ENCODE peak calls at places on chromosome 13, in eight cellular contexts. One of them, this sample, is unnamed.

GRCh38 chr13:29849071-29849541 is 1.3 kb downstream of the UBL3 start:
- DNase-seq in foreskin fibroblast: peak
- DNase-seq in posterior cingulate gyrus: no peak
- DNase-seq in NCI-H1417: peak
- DNase-seq in frontal cortex: peak
- DNase-seq in colonic mucosa: peak
- DNase-seq in brain pericyte: no peak
- DNase-seq in bronchial epithelial cell: peak
- DNase-seq in this sample: peak

GRCh38 chr13:66556306-66556705 is 673.8 kb downstream of the PCDH9 start:
- DNase-seq in foreskin fibroblast: peak
- DNase-seq in posterior cingulate gyrus: no peak
- DNase-seq in NCI-H1417: no peak
- DNase-seq in frontal cortex: no peak
- DNase-seq in colonic mucosa: no peak
- DNase-seq in brain pericyte: no peak
- DNase-seq in bronchial epithelial cell: no peak
- DNase-seq in this sample: no peak

GRCh38 chr13:27450921-27451461 is 627 bp upstream of the MTIF3 start:
- DNase-seq in foreskin fibroblast: peak
- DNase-seq in posterior cingulate gyrus: no peak
- DNase-seq in NCI-H1417: peak
- DNase-seq in frontal cortex: no peak
- DNase-seq in colonic mucosa: peak
- DNase-seq in brain pericyte: no peak
- DNase-seq in bronchial epithelial cell: peak
- DNase-seq in this sample: no peak

GRCh38 chr13:102395174-102395573 is 6.7 kb downstream of the FGF14 start:
- DNase-seq in foreskin fibroblast: no peak
- DNase-seq in posterior cingulate gyrus: no peak
- DNase-seq in NCI-H1417: no peak
- DNase-seq in frontal cortex: no peak
- DNase-seq in colonic mucosa: no peak
- DNase-seq in brain pericyte: no peak
- DNase-seq in bronchial epithelial cell: no peak
- DNase-seq in this sample: no peak

GRCh38 chr13:24784319-24784718 is 20.4 kb downstream of the RNF17 start:
- DNase-seq in foreskin fibroblast: no peak
- DNase-seq in posterior cingulate gyrus: no peak
- DNase-seq in NCI-H1417: no peak
- DNase-seq in frontal cortex: no peak
- DNase-seq in colonic mucosa: no peak
- DNase-seq in brain pericyte: no peak
- DNase-seq in bronchial epithelial cell: peak
- DNase-seq in this sample: no peak

GRCh38 chr13:94481966-94482365 is 2.5 kb upstream of the DCT start:
- DNase-seq in foreskin fibroblast: peak
- DNase-seq in posterior cingulate gyrus: no peak
- DNase-seq in NCI-H1417: no peak
- DNase-seq in frontal cortex: no peak
- DNase-seq in colonic mucosa: no peak
- DNase-seq in brain pericyte: no peak
- DNase-seq in bronchial epithelial cell: peak
- DNase-seq in this sample: no peak

GRCh38 chr13:29936961-29937360 is 86.5 kb upstream of the UBL3 start:
- DNase-seq in foreskin fibroblast: no peak
- DNase-seq in posterior cingulate gyrus: no peak
- DNase-seq in NCI-H1417: no peak
- DNase-seq in frontal cortex: no peak
- DNase-seq in colonic mucosa: no peak
- DNase-seq in brain pericyte: no peak
- DNase-seq in bronchial epithelial cell: no peak
- DNase-seq in this sample: no peak

GRCh38 chr13:31433201-31433600 is 233.4 kb downstream of the B3GLCT start:
- DNase-seq in foreskin fibroblast: peak
- DNase-seq in posterior cingulate gyrus: no peak
- DNase-seq in NCI-H1417: no peak
- DNase-seq in frontal cortex: no peak
- DNase-seq in colonic mucosa: no peak
- DNase-seq in brain pericyte: no peak
- DNase-seq in bronchial epithelial cell: no peak
- DNase-seq in this sample: no peak

GRCh38 chr13:99421758-99422555 is 79.3 kb upstream of the TM9SF2 start:
- DNase-seq in foreskin fibroblast: no peak
- DNase-seq in posterior cingulate gyrus: no peak
- DNase-seq in NCI-H1417: no peak
- DNase-seq in frontal cortex: no peak
- DNase-seq in colonic mucosa: no peak
- DNase-seq in brain pericyte: no peak
- DNase-seq in bronchial epithelial cell: no peak
- DNase-seq in this sample: no peak

GRCh38 chr13:20702945-20703784 is at the start of gene IL17D:
- DNase-seq in foreskin fibroblast: peak
- DNase-seq in posterior cingulate gyrus: no peak
- DNase-seq in NCI-H1417: peak
- DNase-seq in frontal cortex: peak
- DNase-seq in colonic mucosa: peak
- DNase-seq in brain pericyte: no peak
- DNase-seq in bronchial epithelial cell: no peak
- DNase-seq in this sample: peak

GRCh38 chr13:43520331-43520730 is 266.4 kb downstream of the ENOX1 start:
- DNase-seq in foreskin fibroblast: peak
- DNase-seq in posterior cingulate gyrus: no peak
- DNase-seq in NCI-H1417: no peak
- DNase-seq in frontal cortex: no peak
- DNase-seq in colonic mucosa: no peak
- DNase-seq in brain pericyte: no peak
- DNase-seq in bronchial epithelial cell: no peak
- DNase-seq in this sample: no peak

GRCh38 chr13:110485604-110486003 is 75.9 kb downstream of the RAB20 start:
- DNase-seq in foreskin fibroblast: no peak
- DNase-seq in posterior cingulate gyrus: no peak
- DNase-seq in NCI-H1417: no peak
- DNase-seq in frontal cortex: no peak
- DNase-seq in colonic mucosa: no peak
- DNase-seq in brain pericyte: no peak
- DNase-seq in bronchial epithelial cell: no peak
- DNase-seq in this sample: no peak

GRCh38 chr13:97695684-97696083 is 257.8 kb upstream of the IPO5 start:
- DNase-seq in foreskin fibroblast: no peak
- DNase-seq in posterior cingulate gyrus: no peak
- DNase-seq in NCI-H1417: no peak
- DNase-seq in frontal cortex: no peak
- DNase-seq in colonic mucosa: no peak
- DNase-seq in brain pericyte: no peak
- DNase-seq in bronchial epithelial cell: no peak
- DNase-seq in this sample: no peak

GRCh38 chr13:110314516-110315245 is 7.6 kb downstream of the COL4A2 start:
- DNase-seq in foreskin fibroblast: no peak
- DNase-seq in posterior cingulate gyrus: no peak
- DNase-seq in NCI-H1417: no peak
- DNase-seq in frontal cortex: no peak
- DNase-seq in colonic mucosa: no peak
- DNase-seq in brain pericyte: no peak
- DNase-seq in bronchial epithelial cell: no peak
- DNase-seq in this sample: no peak

GRCh38 chr13:74226791-74227475 is 92.7 kb upstream of the KLF12 start:
- DNase-seq in foreskin fibroblast: peak
- DNase-seq in posterior cingulate gyrus: no peak
- DNase-seq in NCI-H1417: no peak
- DNase-seq in frontal cortex: no peak
- DNase-seq in colonic mucosa: no peak
- DNase-seq in brain pericyte: no peak
- DNase-seq in bronchial epithelial cell: no peak
- DNase-seq in this sample: no peak

GRCh38 chr13:45361596-45362206 is 20.7 kb upstream of the TPT1 start:
- DNase-seq in foreskin fibroblast: peak
- DNase-seq in posterior cingulate gyrus: no peak
- DNase-seq in NCI-H1417: no peak
- DNase-seq in frontal cortex: no peak
- DNase-seq in colonic mucosa: no peak
- DNase-seq in brain pericyte: no peak
- DNase-seq in bronchial epithelial cell: peak
- DNase-seq in this sample: no peak

GRCh38 chr13:34104853-34105252 is 286.9 kb downstream of the RFC3 start:
- DNase-seq in foreskin fibroblast: no peak
- DNase-seq in posterior cingulate gyrus: no peak
- DNase-seq in NCI-H1417: no peak
- DNase-seq in frontal cortex: no peak
- DNase-seq in colonic mucosa: no peak
- DNase-seq in brain pericyte: no peak
- DNase-seq in bronchial epithelial cell: no peak
- DNase-seq in this sample: no peak

GRCh38 chr13:112113355-112113754 is 46.4 kb downstream of the SOX1 start:
- DNase-seq in foreskin fibroblast: no peak
- DNase-seq in posterior cingulate gyrus: no peak
- DNase-seq in NCI-H1417: peak
- DNase-seq in frontal cortex: no peak
- DNase-seq in colonic mucosa: peak
- DNase-seq in brain pericyte: no peak
- DNase-seq in bronchial epithelial cell: no peak
- DNase-seq in this sample: peak

GRCh38 chr13:89852570-89852969 is 1494.9 kb upstream of the MIR17HG start:
- DNase-seq in foreskin fibroblast: no peak
- DNase-seq in posterior cingulate gyrus: no peak
- DNase-seq in NCI-H1417: no peak
- DNase-seq in frontal cortex: no peak
- DNase-seq in colonic mucosa: no peak
- DNase-seq in brain pericyte: no peak
- DNase-seq in bronchial epithelial cell: no peak
- DNase-seq in this sample: no peak

GRCh38 chr13:39682788-39683187 is 27.3 kb downstream of the COG6 start:
- DNase-seq in foreskin fibroblast: no peak
- DNase-seq in posterior cingulate gyrus: no peak
- DNase-seq in NCI-H1417: no peak
- DNase-seq in frontal cortex: no peak
- DNase-seq in colonic mucosa: no peak
- DNase-seq in brain pericyte: no peak
- DNase-seq in bronchial epithelial cell: no peak
- DNase-seq in this sample: no peak

GRCh38 chr13:104750377-104750776 is 1684.2 kb upstream of the SLC10A2 start:
- DNase-seq in foreskin fibroblast: no peak
- DNase-seq in posterior cingulate gyrus: no peak
- DNase-seq in NCI-H1417: no peak
- DNase-seq in frontal cortex: no peak
- DNase-seq in colonic mucosa: no peak
- DNase-seq in brain pericyte: no peak
- DNase-seq in bronchial epithelial cell: peak
- DNase-seq in this sample: no peak

GRCh38 chr13:59279024-59279423 is 884.7 kb downstream of the DIAPH3 start:
- DNase-seq in foreskin fibroblast: no peak
- DNase-seq in posterior cingulate gyrus: no peak
- DNase-seq in NCI-H1417: peak
- DNase-seq in frontal cortex: no peak
- DNase-seq in colonic mucosa: no peak
- DNase-seq in brain pericyte: no peak
- DNase-seq in bronchial epithelial cell: no peak
- DNase-seq in this sample: peak

GRCh38 chr13:106241974-106242373 is 293.5 kb downstream of the EFNB2 start:
- DNase-seq in foreskin fibroblast: no peak
- DNase-seq in posterior cingulate gyrus: no peak
- DNase-seq in NCI-H1417: no peak
- DNase-seq in frontal cortex: no peak
- DNase-seq in colonic mucosa: no peak
- DNase-seq in brain pericyte: no peak
- DNase-seq in bronchial epithelial cell: no peak
- DNase-seq in this sample: no peak

GRCh38 chr13:97239943-97240788 is 18.0 kb downstream of the MBNL2 start:
- DNase-seq in foreskin fibroblast: no peak
- DNase-seq in posterior cingulate gyrus: no peak
- DNase-seq in NCI-H1417: no peak
- DNase-seq in frontal cortex: no peak
- DNase-seq in colonic mucosa: peak
- DNase-seq in brain pericyte: no peak
- DNase-seq in bronchial epithelial cell: no peak
- DNase-seq in this sample: no peak

GRCh38 chr13:35190241-35190640 is 248.2 kb downstream of the NBEA start:
- DNase-seq in foreskin fibroblast: peak
- DNase-seq in posterior cingulate gyrus: no peak
- DNase-seq in NCI-H1417: no peak
- DNase-seq in frontal cortex: no peak
- DNase-seq in colonic mucosa: no peak
- DNase-seq in brain pericyte: no peak
- DNase-seq in bronchial epithelial cell: no peak
- DNase-seq in this sample: no peak

This sample was measured in NCI-H1092 treated with DMSO at 0.1 percent for 48 hours.